ENCODE peak calls at places on chromosomes 16 and 17, in five cellular contexts. One of them, this sample, is unnamed. For H3K4me1, the result is how much of the 10 kb centered on the place peaks cover.

GRCh38 chr16:56451753-56452689 is 667 bp downstream of the OGFOD1 start:
- DNase-seq in GM12878: no peak
- DNase-seq in K562: peak
- DNase-seq in SK-N-SH: peak
- DNase-seq in HCT116: peak
- DNase-seq in this sample: no peak

GRCh38 chr16:2535644-2536021 is 2.2 kb upstream of the PDPK1 start:
- DNase-seq in GM12878: no peak
- DNase-seq in K562: no peak
- DNase-seq in SK-N-SH: no peak
- DNase-seq in HCT116: no peak
- DNase-seq in this sample: no peak

GRCh38 chr16:11340710-11341109 is 4.5 kb upstream of the RMI2 start:
- DNase-seq in GM12878: no peak
- DNase-seq in K562: no peak
- DNase-seq in SK-N-SH: no peak
- DNase-seq in HCT116: no peak
- DNase-seq in this sample: no peak

GRCh38 chr17:48577946-48578615 is at the start of gene HOXB4:
- DNase-seq in GM12878: peak
- DNase-seq in K562: peak
- DNase-seq in SK-N-SH: no peak
- DNase-seq in HCT116: no peak
- DNase-seq in this sample: no peak

GRCh38 chr16:72188512-72188911 is 16.6 kb upstream of the PMFBP1 start:
- DNase-seq in GM12878: no peak
- DNase-seq in K562: no peak
- DNase-seq in SK-N-SH: no peak
- DNase-seq in HCT116: no peak
- DNase-seq in this sample: no peak

GRCh38 chr17:10394201-10394887 is 21.5 kb upstream of the MYH13 start:
- DNase-seq in GM12878: no peak
- DNase-seq in K562: no peak
- DNase-seq in SK-N-SH: no peak
- DNase-seq in HCT116: no peak
- DNase-seq in this sample: no peak

GRCh38 chr17:8887834-8888703 is 20.6 kb upstream of the PIK3R6 start:
- DNase-seq in GM12878: no peak
- DNase-seq in K562: peak
- DNase-seq in SK-N-SH: peak
- DNase-seq in HCT116: no peak
- DNase-seq in this sample: no peak

GRCh38 chr16:2226245-2226793 is 2.9 kb downstream of the E4F1 start:
- DNase-seq in GM12878: no peak
- DNase-seq in K562: no peak
- DNase-seq in SK-N-SH: no peak
- DNase-seq in HCT116: no peak
- DNase-seq in this sample: no peak

GRCh38 chr16:12971216-12971615 is 69.8 kb downstream of the SHISA9 start:
- DNase-seq in GM12878: no peak
- DNase-seq in K562: no peak
- DNase-seq in SK-N-SH: peak
- DNase-seq in HCT116: no peak
- DNase-seq in this sample: peak

GRCh38 chr17:6279659-6280058 is 155.3 kb downstream of the AIPL1 start:
- DNase-seq in GM12878: no peak
- DNase-seq in K562: no peak
- DNase-seq in SK-N-SH: no peak
- DNase-seq in HCT116: peak
- DNase-seq in this sample: peak

GRCh38 chr16:48542020-48542473 is 67.9 kb downstream of the N4BP1 start:
- DNase-seq in GM12878: no peak
- DNase-seq in K562: no peak
- DNase-seq in SK-N-SH: peak
- DNase-seq in HCT116: no peak
- DNase-seq in this sample: no peak

GRCh38 chr16:77589071-77589755 is 133.1 kb upstream of the NUDT7 start:
- DNase-seq in GM12878: no peak
- DNase-seq in K562: no peak
- DNase-seq in SK-N-SH: no peak
- DNase-seq in HCT116: no peak
- DNase-seq in this sample: no peak

GRCh38 chr17:9427460-9428315 is 147.9 kb downstream of the STX8 start:
- DNase-seq in GM12878: no peak
- DNase-seq in K562: no peak
- DNase-seq in SK-N-SH: no peak
- DNase-seq in HCT116: no peak
- DNase-seq in this sample: no peak

GRCh38 chr17:65593870-65594584 is 32.6 kb upstream of the AXIN2 start:
- DNase-seq in GM12878: no peak
- DNase-seq in K562: no peak
- DNase-seq in SK-N-SH: no peak
- DNase-seq in HCT116: no peak
- DNase-seq in this sample: no peak

GRCh38 chr16:3590736-3591435 is 13.7 kb upstream of the NLRC3 start:
- DNase-seq in GM12878: no peak
- DNase-seq in K562: no peak
- DNase-seq in SK-N-SH: no peak
- DNase-seq in HCT116: no peak
- DNase-seq in this sample: no peak

GRCh38 chr17:57294629-57295501 is 38.5 kb downstream of the MSI2 start:
- DNase-seq in GM12878: no peak
- DNase-seq in K562: peak
- DNase-seq in SK-N-SH: peak
- DNase-seq in HCT116: peak
- DNase-seq in this sample: no peak

GRCh38 chr16:50616883-50617629 is 64.1 kb downstream of the SNX20 start:
- DNase-seq in GM12878: no peak
- DNase-seq in K562: no peak
- DNase-seq in SK-N-SH: no peak
- DNase-seq in HCT116: no peak
- DNase-seq in this sample: no peak

GRCh38 chr16:66416136-66416535 is 11.0 kb upstream of the BEAN1 start:
- DNase-seq in GM12878: no peak
- DNase-seq in K562: no peak
- DNase-seq in SK-N-SH: no peak
- DNase-seq in HCT116: no peak
- DNase-seq in this sample: no peak

GRCh38 chr17:61144876-61145564 is 254.6 kb upstream of the TBX2 start:
- DNase-seq in GM12878: no peak
- DNase-seq in K562: peak
- DNase-seq in SK-N-SH: peak
- DNase-seq in HCT116: no peak
- DNase-seq in this sample: no peak

GRCh38 chr16:57810197-57811024 is 8.1 kb upstream of the KIFC3 start:
- DNase-seq in GM12878: peak
- DNase-seq in K562: peak
- DNase-seq in SK-N-SH: no peak
- DNase-seq in HCT116: peak
- DNase-seq in this sample: peak

GRCh38 chr16:75621170-75621477 is 2.0 kb downstream of the ADAT1 start:
- DNase-seq in GM12878: no peak
- DNase-seq in K562: peak
- DNase-seq in SK-N-SH: peak
- DNase-seq in HCT116: no peak
- DNase-seq in this sample: no peak

GRCh38 chr16:12255919-12256665 is 279.6 kb downstream of the SNX29 start:
- DNase-seq in GM12878: no peak
- DNase-seq in K562: no peak
- DNase-seq in SK-N-SH: no peak
- DNase-seq in HCT116: no peak
- DNase-seq in this sample: no peak

GRCh38 chr16:20801278-20801677 is 5.0 kb downstream of the ERI2 start:
- DNase-seq in GM12878: no peak
- DNase-seq in K562: no peak
- DNase-seq in SK-N-SH: no peak
- DNase-seq in HCT116: no peak
- DNase-seq in this sample: no peak

GRCh38 chr17:7856081-7856791 is 1.1 kb downstream of the NAA38 start:
- DNase-seq in GM12878: no peak
- DNase-seq in K562: no peak
- DNase-seq in SK-N-SH: peak
- DNase-seq in HCT116: no peak
- DNase-seq in this sample: no peak

GRCh38 chr17:59842901-59843652 is 49.7 kb downstream of the TUBD1 start:
- DNase-seq in GM12878: peak
- DNase-seq in K562: no peak
- DNase-seq in SK-N-SH: no peak
- DNase-seq in HCT116: peak
- DNase-seq in this sample: no peak

GRCh38 chr17:66200685-66201092 is 8.8 kb upstream of the CEP112 start:
- DNase-seq in GM12878: no peak
- DNase-seq in K562: peak
- DNase-seq in SK-N-SH: peak
- DNase-seq in HCT116: peak
- DNase-seq in this sample: no peak

GRCh38 chr17:67335245-67335835 is 31.0 kb downstream of the PSMD12 start:
- DNase-seq in GM12878: no peak
- DNase-seq in K562: no peak
- DNase-seq in SK-N-SH: no peak
- DNase-seq in HCT116: no peak
- DNase-seq in this sample: no peak

GRCh38 chr16:30896203-30896889 is at the start of gene CTF1:
- DNase-seq in GM12878: no peak
- DNase-seq in K562: peak
- DNase-seq in SK-N-SH: peak
- DNase-seq in HCT116: peak
- DNase-seq in this sample: peak

GRCh38 chr16:81366316-81366932 is 51.7 kb downstream of the GAN start:
- DNase-seq in GM12878: peak
- DNase-seq in K562: peak
- DNase-seq in SK-N-SH: peak
- DNase-seq in HCT116: peak
- DNase-seq in this sample: peak

GRCh38 chr17:74555427-74555826 is 9.5 kb upstream of the CD300C start:
- DNase-seq in GM12878: no peak
- DNase-seq in K562: no peak
- DNase-seq in SK-N-SH: no peak
- DNase-seq in HCT116: no peak
- DNase-seq in this sample: no peak

GRCh38 chr16:86355538-86355937 is 154.8 kb upstream of the FOXF1 start:
- DNase-seq in GM12878: no peak
- DNase-seq in K562: no peak
- DNase-seq in SK-N-SH: no peak
- DNase-seq in HCT116: peak
- DNase-seq in this sample: no peak

GRCh38 chr17:1180958-1181768 is 1.4 kb upstream of the ABR start:
- DNase-seq in GM12878: no peak
- DNase-seq in K562: no peak
- DNase-seq in SK-N-SH: no peak
- DNase-seq in HCT116: no peak
- DNase-seq in this sample: no peak
- TF ChIP-seq YY1 in GM12878: no peak
- TF ChIP-seq YY1 in K562: no peak
- TF ChIP-seq YY1 in SK-N-SH: no peak
- TF ChIP-seq YY1 in HCT116: no peak
- TF ChIP-seq YY1 in this sample: no peak

GRCh38 chr16:89320717-89321501 is 103.4 kb downstream of the ZNF778 start:
- DNase-seq in GM12878: no peak
- DNase-seq in K562: peak
- DNase-seq in SK-N-SH: no peak
- DNase-seq in HCT116: no peak
- DNase-seq in this sample: no peak

GRCh38 chr16:89318430-89318758 is 100.9 kb downstream of the ZNF778 start:
- DNase-seq in GM12878: no peak
- DNase-seq in K562: no peak
- DNase-seq in SK-N-SH: no peak
- DNase-seq in HCT116: no peak
- DNase-seq in this sample: no peak

GRCh38 chr16:89319883-89320716 is 102.6 kb downstream of the ZNF778 start:
- DNase-seq in GM12878: peak
- DNase-seq in K562: peak
- DNase-seq in SK-N-SH: no peak
- DNase-seq in HCT116: no peak
- DNase-seq in this sample: peak

GRCh38 chr16:89318871-89319627 is 101.5 kb downstream of the ZNF778 start:
- DNase-seq in GM12878: no peak
- DNase-seq in K562: no peak
- DNase-seq in SK-N-SH: no peak
- DNase-seq in HCT116: no peak
- DNase-seq in this sample: no peak

GRCh38 chr16:89319628-89319882 is 102.1 kb downstream of the ZNF778 start:
- DNase-seq in GM12878: no peak
- DNase-seq in K562: peak
- DNase-seq in SK-N-SH: no peak
- DNase-seq in HCT116: no peak
- DNase-seq in this sample: no peak
- H3K4me1 ChIP-seq in GM12878: half or more
- H3K4me1 ChIP-seq in K562: half or more
- H3K4me1 ChIP-seq in SK-N-SH: half or more
- H3K4me1 ChIP-seq in HCT116: half or more
- H3K4me1 ChIP-seq in this sample: half or more

GRCh38 chr16:68644715-68645493 is at the start of gene CDH3:
- DNase-seq in GM12878: no peak
- DNase-seq in K562: peak
- DNase-seq in SK-N-SH: peak
- DNase-seq in HCT116: peak
- DNase-seq in this sample: no peak
- TF ChIP-seq YY1 in GM12878: no peak
- TF ChIP-seq YY1 in K562: no peak
- TF ChIP-seq YY1 in SK-N-SH: no peak
- TF ChIP-seq YY1 in HCT116: no peak
- TF ChIP-seq YY1 in this sample: no peak

DNA sequence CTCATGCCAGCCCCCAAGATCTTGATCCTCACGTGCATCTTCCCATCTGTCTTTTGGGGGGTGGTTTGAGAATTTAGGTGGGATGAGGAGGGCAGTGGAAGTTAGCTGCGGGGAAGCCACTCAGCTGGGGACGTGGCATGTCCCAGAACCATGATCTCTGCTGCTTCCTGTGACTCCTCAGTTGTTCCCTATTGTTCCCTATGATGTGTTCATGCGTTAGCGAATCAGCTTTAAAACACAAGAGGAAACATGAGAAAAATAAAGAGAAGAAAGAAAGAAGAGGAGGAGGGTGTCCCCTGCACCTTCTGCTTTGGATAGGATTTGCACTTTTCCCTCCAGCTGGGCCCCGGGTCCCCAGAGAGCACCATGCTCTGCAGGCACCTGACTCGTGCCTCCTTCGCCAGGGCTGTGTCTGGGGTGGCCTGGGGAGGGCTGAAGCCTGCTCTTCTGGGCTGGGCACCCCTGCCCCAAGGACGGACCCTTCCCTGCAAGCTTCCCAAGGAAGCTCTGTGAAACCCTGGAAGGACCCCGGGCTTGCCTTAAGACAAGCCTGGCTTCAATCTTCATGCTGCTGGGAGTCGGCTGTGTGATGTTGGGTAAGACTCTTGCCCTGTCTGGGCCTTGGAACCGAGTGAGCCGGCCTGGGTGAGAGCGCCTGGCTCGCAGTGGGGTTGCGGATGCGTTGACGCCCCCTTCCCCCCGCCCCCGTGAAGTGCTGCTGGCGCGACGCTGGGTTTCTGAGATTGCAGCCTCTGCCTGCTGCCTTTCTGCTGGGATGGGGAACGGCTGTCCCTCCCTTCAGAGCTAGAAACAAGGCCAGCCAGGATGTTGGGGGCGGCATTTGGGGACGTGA is 62.8 kb upstream of the CIBAR2 start:
- DNase-seq in GM12878: no peak
- DNase-seq in K562: no peak
- DNase-seq in SK-N-SH: no peak
- DNase-seq in HCT116: no peak
- DNase-seq in this sample: no peak
- H3K4me1 ChIP-seq in GM12878: under half
- H3K4me1 ChIP-seq in K562: half or more
- H3K4me1 ChIP-seq in SK-N-SH: half or more
- H3K4me1 ChIP-seq in HCT116: under half
- H3K4me1 ChIP-seq in this sample: under half

GRCh38 chr16:84117482-84117843 is 721 bp upstream of the MBTPS1 start:
- DNase-seq in GM12878: no peak
- DNase-seq in K562: no peak
- DNase-seq in SK-N-SH: peak
- DNase-seq in HCT116: no peak
- DNase-seq in this sample: no peak
- TF ChIP-seq YY1 in GM12878: no peak
- TF ChIP-seq YY1 in K562: no peak
- TF ChIP-seq YY1 in SK-N-SH: no peak
- TF ChIP-seq YY1 in HCT116: no peak
- TF ChIP-seq YY1 in this sample: no peak

This sample was measured in NT2/D1.